ENCODE peak calls at places on chromosomes 5 and 9, in four cellular contexts. Z is head of caudate nucleus, R is NCI-H345, Y is Right ventricle myocardium superior. S is an unnamed sample.

GRCh38 chr9:122904466-122904822 is 715 bp downstream of the RC3H2 start:
- DNase-seq in Y (no peak), R (no peak), Z (no peak), S (peak)

GRCh38 chr5:53170748-53171349 is 61.3 kb upstream of the MOCS2 start:
- DNase-seq in R (peak), Y (no peak), Z (no peak), S (peak)

GRCh38 chr9:9299134-9299533 is 1313.7 kb downstream of the PTPRD start:
- DNase-seq in R (peak), Y (no peak), Z (no peak), S (no peak)

GRCh38 chr5:10377081-10377480 is 23.6 kb downstream of the MARCHF6 start:
- DNase-seq in Z (no peak), R (no peak), Y (no peak), S (no peak)

GRCh38 chr5:137155621-137156020 is 343.5 kb downstream of the SPOCK1 start:
- DNase-seq in Y (no peak), Z (no peak), R (peak), S (peak)

GRCh38 chr9:74255489-74255984 is 241.6 kb upstream of the RORB start:
- DNase-seq in R (no peak), Z (no peak), Y (no peak), S (no peak)

GRCh38 chr5:115450741-115451140 is 93.8 kb downstream of the FEM1C start:
- DNase-seq in R (no peak), Y (no peak), Z (no peak), S (no peak)

GRCh38 chr5:160438316-160439204 is 16.9 kb downstream of the PTTG1 start:
- DNase-seq in Y (no peak), R (peak), Z (peak), S (peak)

GRCh38 chr5:16819522-16820167 is 116.4 kb downstream of the MYO10 start:
- DNase-seq in Z (no peak), Y (no peak), R (no peak), S (no peak)

GRCh38 chr5:39518516-39518915 is 93.7 kb upstream of the DAB2 start:
- DNase-seq in Y (no peak), Z (no peak), R (no peak), S (no peak)

GRCh38 chr5:36728697-36729543 is 122.5 kb downstream of the SLC1A3 start:
- DNase-seq in Y (no peak), Z (no peak), R (peak), S (peak)

GRCh38 chr5:81006955-81007636 is 46.9 kb downstream of the RASGRF2 start:
- DNase-seq in Z (no peak), Y (no peak), R (no peak), S (no peak)

GRCh38 chr5:59629561-59629960 is 264.0 kb downstream of the PDE4D start:
- DNase-seq in Z (no peak), Y (no peak), R (no peak), S (no peak)

GRCh38 chr5:13606051-13606450 is 338.4 kb downstream of the DNAH5 start:
- DNase-seq in Z (no peak), Y (no peak), R (no peak), S (peak)

GRCh38 chr5:179275381-179275878 is 69.8 kb downstream of the ADAMTS2 start:
- DNase-seq in Y (peak), R (no peak), Z (no peak), S (no peak)

S was measured in NCI-H748 treated with DMSO at 0.1 percent for 48 hours.